ENCODE peak calls at places on chromosomes 5 and 9, in five cellular contexts. L is endothelial cell of umbilical vein, N is stomach, E is SK-N-SH, S is GM23338. H is an unnamed sample.

GRCh38 chr5:132436936-132437335 is 53.6 kb downstream of the IRF1 start:
- DNase-seq in L (no peak), N (no peak), E (no peak), S (no peak), H (no peak)

GRCh38 chr5:106894964-106895363 is 775.8 kb downstream of the EFNA5 start:
- DNase-seq in L (no peak), N (no peak), E (no peak), S (no peak), H (no peak)

GRCh38 chr9:131613346-131613745 is 68.0 kb downstream of the PRRT1B start:
- DNase-seq in L (no peak), N (no peak), E (no peak), S (no peak), H (no peak)

GRCh38 chr9:89312154-89312616 is 1.2 kb downstream of the CKS2 start:
- DNase-seq in L (peak; percentile 59), N (no peak), E (peak; percentile 21), S (peak; percentile 46), H (no peak)

GRCh38 chr5:120405923-120406322 is 58.2 kb upstream of the PRR16 start:
- DNase-seq in L (peak; percentile 66), N (no peak), E (no peak), S (no peak), H (no peak)

GRCh38 chr5:114297915-114298314 is 64.0 kb upstream of the KCNN2 start:
- DNase-seq in L (no peak), N (no peak), E (no peak), S (no peak), H (no peak)

GRCh38 chr5:140043508-140043872 is 391 bp upstream of the NRG2 start:
- DNase-seq in L (no peak), N (no peak), E (peak; percentile 82), S (peak; percentile 81), H (no peak)

GRCh38 chr5:28896949-28897348 is 1858.6 kb upstream of the CDH9 start:
- DNase-seq in L (no peak), N (no peak), E (no peak), S (peak; percentile 36), H (no peak)

GRCh38 chr9:132622144-132622543 is 39.7 kb downstream of the BARHL1 start:
- DNase-seq in L (no peak), N (peak; percentile 34), E (no peak), S (no peak), H (no peak)

GRCh38 chr9:111037744-111038335 is 430 bp downstream of the LPAR1 start:
- DNase-seq in L (no peak), N (peak; percentile 40), E (peak; percentile 86), S (peak; percentile 82), H (peak; percentile 83)
- TF ChIP-seq CTCF in L (no peak), N (no peak), E (peak; percentile 24), S (no peak), H (no peak)

GRCh38 chr9:108053555-108054061 is 564.0 kb upstream of the KLF4 start:
- DNase-seq in L (peak; percentile 75), N (peak; percentile 73), E (no peak), S (peak; percentile 1), H (no peak)
- TF ChIP-seq POLR2AphosphoS5 in L (no peak), N (no peak), E (no peak), S (no peak), H (no peak)

GRCh38 chr5:131279209-131279608 is 15.4 kb downstream of the CDC42SE2 start:
- DNase-seq in L (no peak), N (no peak), E (no peak), S (no peak), H (no peak)

GRCh38 chr5:131274341-131275063 is 10.6 kb downstream of the CDC42SE2 start:
- DNase-seq in L (no peak), N (no peak), E (no peak), S (no peak), H (no peak)

GRCh38 chr5:131277875-131278795 is 14.3 kb downstream of the CDC42SE2 start:
- DNase-seq in L (no peak), N (no peak), E (no peak), S (no peak), H (no peak)

GRCh38 chr5:131275996-131276535 is 12.2 kb downstream of the CDC42SE2 start:
- DNase-seq in L (no peak), N (no peak), E (no peak), S (no peak), H (no peak)

DNA sequence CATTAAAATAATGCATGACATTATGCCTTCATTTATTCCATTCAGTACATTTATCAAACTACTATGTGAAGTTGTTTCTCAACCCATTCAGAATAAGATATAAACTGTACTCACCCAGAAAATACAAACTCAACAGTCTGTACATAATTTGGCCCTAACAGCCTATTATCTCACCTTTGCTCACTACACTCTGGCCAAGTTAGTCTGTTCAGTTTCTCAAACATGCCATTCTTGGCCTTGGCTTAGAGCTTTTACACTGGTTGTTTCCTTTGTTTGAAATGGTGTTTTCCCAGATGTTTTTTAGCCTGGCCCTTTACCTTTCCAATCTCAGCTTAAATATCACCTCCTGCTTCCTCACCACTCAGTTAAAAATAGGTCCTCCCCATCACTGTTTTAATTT is 13.6 kb downstream of the CDC42SE2 start:
- DNase-seq in L (no peak), N (no peak), E (no peak), S (no peak), H (no peak)
- TF ChIP-seq CTCF in L (no peak), N (no peak), E (no peak), S (no peak), H (no peak)

GRCh38 chr9:127444921-127445850 is 6.0 kb downstream of the RPL12 start:
- DNase-seq in L (no peak), N (no peak), E (no peak), S (peak; percentile 17), H (no peak)
- TF ChIP-seq POLR2AphosphoS5 in L (peak; percentile 25), N (no peak), E (no peak), S (no peak), H (no peak)

GRCh38 chr5:126656397-126657007 is 55.8 kb downstream of the PHAX start:
- DNase-seq in L (peak; percentile 47), N (no peak), E (peak; percentile 57), S (peak; percentile 83), H (no peak)
- TF ChIP-seq CTCF in L (peak; percentile 61), N (peak; percentile 68), E (peak; percentile 94), S (peak; percentile 100), H (peak; percentile 68)